ENCODE peak calls at places on chromosomes 16 and 17, in five cellular contexts. B is brain microvascular endothelial cell, U is foreskin fibroblast, Q is MCF 10A, X is IMR-90. L is an unnamed sample.

GRCh38 chr17:64240741-64241347 is 22.2 kb downstream of the TEX2 start:
- DNase-seq in B (peak; percentile 31), U (peak; percentile 98), Q (peak; percentile 64), X (peak; percentile 93), L (no peak)

GRCh38 chr16:46822270-46822669 is 8.7 kb downstream of the C16orf87 start:
- DNase-seq in B (peak; percentile 83), U (peak; percentile 9), Q (no peak), X (peak; percentile 91), L (peak; percentile 83)

GRCh38 chr17:17445925-17446665 is 30.7 kb upstream of the MED9 start:
- DNase-seq in B (peak; percentile 92), U (peak; percentile 88), Q (peak; percentile 67), X (peak; percentile 96), L (no peak)

GRCh38 chr16:51243836-51244483 is 92.9 kb upstream of the SALL1 start:
- DNase-seq in B (peak; percentile 1), U (no peak), Q (peak; percentile 62), X (peak; percentile 16), L (no peak)

GRCh38 chr16:391885-392335 is 5.1 kb upstream of the NME4 start:
- DNase-seq in B (peak; percentile 73), U (peak; percentile 83), Q (peak; percentile 70), X (peak; percentile 83), L (peak; percentile 75)

GRCh38 chr16:11145173-11145820 is 110.7 kb downstream of the SOCS1 start:
- DNase-seq in B (no peak), U (peak; percentile 78), Q (no peak), X (peak; percentile 54), L (no peak)

GRCh38 chr17:18984273-18985114 is 20.1 kb downstream of the FAM83G start:
- DNase-seq in B (no peak), U (no peak), Q (no peak), X (no peak), L (no peak)

GRCh38 chr16:12258806-12259205 is 282.3 kb downstream of the SNX29 start:
- DNase-seq in B (no peak), U (no peak), Q (no peak), X (no peak), L (no peak)

GRCh38 chr16:48950184-48950583 is 331.5 kb downstream of the CBLN1 start:
- DNase-seq in B (no peak), U (peak; percentile 51), Q (no peak), X (peak; percentile 44), L (no peak)

GRCh38 chr17:70235252-70235651 is 65.9 kb downstream of the KCNJ2 start:
- DNase-seq in B (no peak), U (no peak), Q (no peak), X (no peak), L (no peak)

GRCh38 chr17:20920813-20921199 is 122.0 kb downstream of the USP22 start:
- DNase-seq in B (peak; percentile 52), U (peak; percentile 55), Q (no peak), X (peak; percentile 53), L (no peak)

GRCh38 chr17:39064374-39064773 is 87.1 kb downstream of the PLXDC1 start:
- DNase-seq in B (peak; percentile 54), U (peak; percentile 88), Q (peak; percentile 41), X (peak; percentile 89), L (no peak)

GRCh38 chr16:71448274-71448866 is 6.5 kb upstream of the TLE7 start:
- DNase-seq in B (no peak), U (no peak), Q (no peak), X (no peak), L (no peak)

GRCh38 chr16:61936522-61936921 is 99.7 kb downstream of the CDH8 start:
- DNase-seq in B (peak; percentile 13), U (no peak), Q (peak; percentile 8), X (no peak), L (peak; percentile 1)

GRCh38 chr16:86294535-86294934 is 215.8 kb upstream of the FOXF1 start:
- DNase-seq in B (no peak), U (no peak), Q (no peak), X (peak; percentile 98), L (no peak)

GRCh38 chr17:56945938-56946337 is 14.9 kb downstream of the COIL start:
- DNase-seq in B (no peak), U (no peak), Q (no peak), X (no peak), L (no peak)

GRCh38 chr17:64736804-64737492 is 74.8 kb upstream of the SMURF2 start:
- DNase-seq in B (peak; percentile 77), U (peak; percentile 71), Q (peak; percentile 59), X (peak; percentile 72), L (peak; percentile 39)

GRCh38 chr16:69595127-69596036 is 29.6 kb downstream of the NFAT5 start:
- DNase-seq in B (peak; percentile 66), U (peak; percentile 74), Q (peak; percentile 61), X (peak; percentile 76), L (no peak)

GRCh38 chr17:42819939-42820535 is 4.0 kb downstream of the BECN1 start:
- DNase-seq in B (peak; percentile 61), U (peak; percentile 72), Q (peak; percentile 77), X (peak; percentile 37), L (peak; percentile 82)

GRCh38 chr17:71213936-71214335 is 906.9 kb upstream of the SOX9 start:
- DNase-seq in B (no peak), U (no peak), Q (no peak), X (no peak), L (no peak)

GRCh38 chr16:70646260-70647241 is at the start of gene IL34:
- DNase-seq in B (peak; percentile 80), U (peak; percentile 44), Q (no peak), X (no peak), L (no peak)

GRCh38 chr17:76279742-76280287 is 14.7 kb downstream of the UBALD2 start:
- DNase-seq in B (no peak), U (no peak), Q (no peak), X (no peak), L (no peak)

GRCh38 chr17:7862692-7863437 is 5.1 kb downstream of the CYB5D1 start:
- DNase-seq in B (no peak), U (peak; percentile 74), Q (peak; percentile 62), X (peak; percentile 54), L (no peak)

GRCh38 chr16:31508706-31509523 is 724 bp upstream of the RUSF1 start:
- DNase-seq in B (no peak), U (peak; percentile 48), Q (peak; percentile 18), X (peak; percentile 56), L (no peak)

GRCh38 chr16:4755687-4756086 is 11.3 kb downstream of the ZNF500 start:
- DNase-seq in B (no peak), U (no peak), Q (no peak), X (no peak), L (no peak)

GRCh38 chr16:48546774-48547173 is 63.2 kb downstream of the N4BP1 start:
- DNase-seq in B (no peak), U (no peak), Q (no peak), X (no peak), L (no peak)

GRCh38 chr16:6206080-6206479 is 1108.5 kb upstream of the EEF2KMT start:
- DNase-seq in B (no peak), U (no peak), Q (no peak), X (no peak), L (no peak)

GRCh38 chr16:89573826-89574680 is 1.5 kb upstream of the CPNE7 start:
- DNase-seq in B (no peak), U (no peak), Q (no peak), X (no peak), L (no peak)

GRCh38 chr16:68086336-68086821 is 1.2 kb downstream of the NFATC3 start:
- DNase-seq in B (no peak), U (peak; percentile 70), Q (peak; percentile 55), X (peak; percentile 59), L (no peak)

GRCh38 chr17:50487213-50488096 is 8.8 kb downstream of the RSAD1 start:
- DNase-seq in B (no peak), U (peak; percentile 41), Q (peak; percentile 90), X (peak; percentile 12), L (no peak)

GRCh38 chr16:87094246-87094865 is 222.8 kb downstream of the C16orf95 start:
- DNase-seq in B (no peak), U (no peak), Q (no peak), X (no peak), L (peak; percentile 66)

GRCh38 chr17:50265212-50265611 is 9.1 kb upstream of the TMEM92 start:
- DNase-seq in B (no peak), U (no peak), Q (no peak), X (no peak), L (no peak)

GRCh38 chr16:17724242-17724898 is 253.6 kb upstream of the XYLT1 start:
- DNase-seq in B (peak; percentile 94), U (peak; percentile 90), Q (peak; percentile 31), X (peak; percentile 82), L (no peak)

GRCh38 chr16:75251280-75252048 is at the start of gene BCAR1:
- DNase-seq in B (peak; percentile 82), U (peak; percentile 96), Q (peak; percentile 81), X (peak; percentile 93), L (peak; percentile 83)
- TF ChIP-seq CTCF in B (no peak), U (no peak), Q (no peak), X (no peak), L (peak; percentile 6)

GRCh38 chr16:9316008-9316407 is 224.6 kb downstream of the HAPSTR1 start:
- DNase-seq in B (no peak), U (no peak), Q (no peak), X (no peak), L (no peak)
- TF ChIP-seq CTCF in B (no peak), U (no peak), Q (no peak), X (no peak), L (no peak)

GRCh38 chr16:54957403-54957802 is 26.7 kb downstream of the IRX5 start:
- DNase-seq in B (no peak), U (peak; percentile 44), Q (peak; percentile 68), X (no peak), L (peak; percentile 41)
- TF ChIP-seq CTCF in B (peak; percentile 58), U (no peak), Q (peak; percentile 42), X (peak; percentile 32), L (peak; percentile 51)

GRCh38 chr17:32588982-32589381 is 102.2 kb downstream of the CDK5R1 start:
- DNase-seq in B (no peak), U (no peak), Q (no peak), X (no peak), L (peak; percentile 47)
- TF ChIP-seq CTCF in B (peak; percentile 53), U (no peak), Q (no peak), X (no peak), L (peak; percentile 36)

GRCh38 chr16:81198635-81199034 is 39.9 kb upstream of the BCO1 start:
- DNase-seq in B (no peak), U (peak; percentile 37), Q (no peak), X (no peak), L (no peak)
- TF ChIP-seq CTCF in B (peak; percentile 47), U (peak; percentile 26), Q (peak; percentile 12), X (peak; percentile 36), L (no peak)

DNA sequence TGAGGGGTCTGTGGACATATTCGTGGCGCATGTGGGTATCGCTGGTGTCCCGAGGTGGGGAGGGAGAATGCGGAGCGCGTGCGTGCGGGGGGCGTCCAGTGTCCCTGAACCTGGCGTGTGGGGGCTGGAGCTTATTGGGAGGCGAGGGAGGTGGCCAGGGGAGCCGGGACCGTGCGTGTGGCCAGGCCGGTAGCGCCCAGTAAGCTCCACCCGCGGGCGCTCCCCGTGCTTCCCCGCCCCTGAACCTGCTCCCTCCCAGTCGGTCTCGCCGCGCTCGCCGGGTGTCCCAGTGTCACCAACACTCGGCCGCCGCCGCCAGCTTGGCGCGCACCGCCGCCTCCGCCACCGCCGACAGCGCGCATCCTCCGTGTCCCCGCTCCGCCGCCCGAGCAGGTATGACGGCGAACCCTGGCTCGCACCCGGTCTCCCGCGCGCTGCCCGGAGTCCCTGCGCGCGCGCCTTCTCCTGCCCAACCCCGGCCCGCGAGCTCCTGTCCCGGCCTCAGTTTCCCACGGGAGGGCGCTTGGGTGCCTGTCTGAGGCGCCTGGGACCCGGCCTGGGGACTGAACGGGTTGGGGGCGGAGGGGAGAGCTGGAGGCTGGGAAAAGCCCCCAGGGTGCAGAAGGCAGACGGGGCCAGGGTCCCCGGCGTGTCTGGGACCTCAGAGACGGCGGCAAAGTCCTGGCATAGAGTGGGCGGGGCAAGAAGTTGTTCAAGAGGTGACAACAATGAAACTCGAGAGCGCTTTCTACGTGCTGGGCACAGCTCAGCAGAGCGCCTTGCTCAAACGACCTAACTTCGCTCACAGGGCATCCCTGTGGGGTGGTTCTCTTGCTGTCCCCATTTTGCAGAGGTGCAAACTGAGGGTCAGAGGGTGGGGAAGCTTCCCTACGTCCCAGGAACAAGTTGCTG is at the start of gene SCNN1B:
- DNase-seq in B (no peak), U (no peak), Q (no peak), X (no peak), L (peak; percentile 31)
- TF ChIP-seq CTCF in B (no peak), U (no peak), Q (no peak), X (no peak), L (no peak)

L was measured in GM12865.